ENCODE peak calls at places on chromosomes 3 and 15, in five cellular contexts. One of them, this sample, is unnamed.

GRCh38 chr3:95334461-95334860 is 1271.6 kb downstream of the NSUN3 start:
- DNase-seq in OCI-LY7: no peak
- DNase-seq in mucosa of descending colon: no peak
- DNase-seq in CD4-positive, alpha-beta T cell: no peak
- DNase-seq in cardiac muscle cell: no peak
- DNase-seq in this sample: no peak

GRCh38 chr15:84737005-84737404 is 11.4 kb upstream of the ZNF592 start:
- DNase-seq in mucosa of descending colon: no peak
- DNase-seq in OCI-LY7: no peak
- DNase-seq in CD4-positive, alpha-beta T cell: no peak
- DNase-seq in cardiac muscle cell: no peak
- DNase-seq in this sample: no peak

GRCh38 chr3:75140904-75141615 is 523.1 kb upstream of the FRG2C start:
- DNase-seq in CD4-positive, alpha-beta T cell: no peak
- DNase-seq in cardiac muscle cell: no peak
- DNase-seq in OCI-LY7: no peak
- DNase-seq in mucosa of descending colon: no peak
- DNase-seq in this sample: no peak

GRCh38 chr3:115148142-115148790 is 1.2 kb upstream of the ZBTB20 start:
- DNase-seq in mucosa of descending colon: no peak
- DNase-seq in CD4-positive, alpha-beta T cell: no peak
- DNase-seq in cardiac muscle cell: peak; percentile 6
- DNase-seq in OCI-LY7: no peak
- DNase-seq in this sample: no peak

GRCh38 chr3:69856965-69857364 is 117.7 kb downstream of the MITF start:
- DNase-seq in CD4-positive, alpha-beta T cell: no peak
- DNase-seq in mucosa of descending colon: no peak
- DNase-seq in cardiac muscle cell: peak; percentile 59
- DNase-seq in OCI-LY7: no peak
- DNase-seq in this sample: no peak

GRCh38 chr3:178112134-178112533 is 424.1 kb upstream of the KCNMB2 start:
- DNase-seq in OCI-LY7: no peak
- DNase-seq in mucosa of descending colon: no peak
- DNase-seq in cardiac muscle cell: no peak
- DNase-seq in CD4-positive, alpha-beta T cell: no peak
- DNase-seq in this sample: no peak

GRCh38 chr3:179446501-179446900 is 4.8 kb downstream of the GNB4 start:
- DNase-seq in CD4-positive, alpha-beta T cell: no peak
- DNase-seq in cardiac muscle cell: peak; percentile 34
- DNase-seq in OCI-LY7: peak; percentile 63
- DNase-seq in mucosa of descending colon: no peak
- DNase-seq in this sample: no peak

GRCh38 chr15:45169608-45170480 is 17.9 kb downstream of the SHF start:
- DNase-seq in mucosa of descending colon: no peak
- DNase-seq in OCI-LY7: peak; percentile 70
- DNase-seq in CD4-positive, alpha-beta T cell: no peak
- DNase-seq in cardiac muscle cell: no peak
- DNase-seq in this sample: no peak

GRCh38 chr15:95715116-95715888 is 615.2 kb upstream of the NR2F2 start:
- DNase-seq in CD4-positive, alpha-beta T cell: no peak
- DNase-seq in cardiac muscle cell: no peak
- DNase-seq in OCI-LY7: no peak
- DNase-seq in mucosa of descending colon: no peak
- DNase-seq in this sample: no peak

GRCh38 chr3:141240290-141241247 is 8.9 kb downstream of the PXYLP1 start:
- DNase-seq in OCI-LY7: no peak
- DNase-seq in CD4-positive, alpha-beta T cell: no peak
- DNase-seq in mucosa of descending colon: no peak
- DNase-seq in cardiac muscle cell: no peak
- DNase-seq in this sample: no peak

GRCh38 chr15:74307827-74308642 is 59.4 kb downstream of the CYP11A1 start:
- DNase-seq in cardiac muscle cell: peak; percentile 69
- DNase-seq in mucosa of descending colon: no peak
- DNase-seq in CD4-positive, alpha-beta T cell: no peak
- DNase-seq in OCI-LY7: peak; percentile 46
- DNase-seq in this sample: no peak

GRCh38 chr3:15333099-15333956 is 942 bp upstream of the SH3BP5 start:
- DNase-seq in cardiac muscle cell: no peak
- DNase-seq in mucosa of descending colon: no peak
- DNase-seq in OCI-LY7: no peak
- DNase-seq in CD4-positive, alpha-beta T cell: no peak
- DNase-seq in this sample: no peak

GRCh38 chr3:127678315-127678599 is 5.5 kb downstream of the ABTB1 start:
- DNase-seq in cardiac muscle cell: no peak
- DNase-seq in mucosa of descending colon: no peak
- DNase-seq in CD4-positive, alpha-beta T cell: no peak
- DNase-seq in OCI-LY7: no peak
- DNase-seq in this sample: peak; percentile 5

GRCh38 chr15:89442671-89443307 is 53.6 kb downstream of the RHCG start:
- DNase-seq in cardiac muscle cell: peak; percentile 73
- DNase-seq in mucosa of descending colon: no peak
- DNase-seq in CD4-positive, alpha-beta T cell: no peak
- DNase-seq in OCI-LY7: peak; percentile 82
- DNase-seq in this sample: peak; percentile 28
- TF ChIP-seq CTCF in cardiac muscle cell: peak; percentile 81
- TF ChIP-seq CTCF in mucosa of descending colon: no peak
- TF ChIP-seq CTCF in CD4-positive, alpha-beta T cell: no peak
- TF ChIP-seq CTCF in OCI-LY7: peak; percentile 93
- TF ChIP-seq CTCF in this sample: peak; percentile 37

DNA sequence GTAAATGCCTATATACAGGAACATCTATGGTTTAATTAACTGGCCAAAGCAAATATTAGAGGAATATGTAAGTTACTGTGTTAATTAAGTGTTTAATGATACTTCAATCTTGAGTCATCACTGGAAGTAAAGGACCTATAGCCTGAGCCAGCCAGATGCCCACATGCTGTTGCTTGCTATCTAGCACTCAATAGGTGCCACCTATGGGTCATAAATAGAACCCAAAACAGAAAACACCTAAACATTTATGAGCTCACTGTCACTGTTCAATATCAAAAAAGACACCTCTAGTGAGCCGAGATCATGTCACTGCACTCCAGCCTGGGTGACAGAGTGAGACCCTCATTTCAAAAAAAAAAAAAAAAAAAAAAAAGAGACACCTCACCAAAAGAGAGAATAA is 48.4 kb upstream of the IP6K2 start:
- DNase-seq in mucosa of descending colon: no peak
- DNase-seq in OCI-LY7: peak; percentile 28
- DNase-seq in CD4-positive, alpha-beta T cell: no peak
- DNase-seq in cardiac muscle cell: no peak
- DNase-seq in this sample: no peak
- TF ChIP-seq CTCF in mucosa of descending colon: no peak
- TF ChIP-seq CTCF in OCI-LY7: peak; percentile 57
- TF ChIP-seq CTCF in CD4-positive, alpha-beta T cell: no peak
- TF ChIP-seq CTCF in cardiac muscle cell: peak; percentile 24
- TF ChIP-seq CTCF in this sample: no peak

DNA sequence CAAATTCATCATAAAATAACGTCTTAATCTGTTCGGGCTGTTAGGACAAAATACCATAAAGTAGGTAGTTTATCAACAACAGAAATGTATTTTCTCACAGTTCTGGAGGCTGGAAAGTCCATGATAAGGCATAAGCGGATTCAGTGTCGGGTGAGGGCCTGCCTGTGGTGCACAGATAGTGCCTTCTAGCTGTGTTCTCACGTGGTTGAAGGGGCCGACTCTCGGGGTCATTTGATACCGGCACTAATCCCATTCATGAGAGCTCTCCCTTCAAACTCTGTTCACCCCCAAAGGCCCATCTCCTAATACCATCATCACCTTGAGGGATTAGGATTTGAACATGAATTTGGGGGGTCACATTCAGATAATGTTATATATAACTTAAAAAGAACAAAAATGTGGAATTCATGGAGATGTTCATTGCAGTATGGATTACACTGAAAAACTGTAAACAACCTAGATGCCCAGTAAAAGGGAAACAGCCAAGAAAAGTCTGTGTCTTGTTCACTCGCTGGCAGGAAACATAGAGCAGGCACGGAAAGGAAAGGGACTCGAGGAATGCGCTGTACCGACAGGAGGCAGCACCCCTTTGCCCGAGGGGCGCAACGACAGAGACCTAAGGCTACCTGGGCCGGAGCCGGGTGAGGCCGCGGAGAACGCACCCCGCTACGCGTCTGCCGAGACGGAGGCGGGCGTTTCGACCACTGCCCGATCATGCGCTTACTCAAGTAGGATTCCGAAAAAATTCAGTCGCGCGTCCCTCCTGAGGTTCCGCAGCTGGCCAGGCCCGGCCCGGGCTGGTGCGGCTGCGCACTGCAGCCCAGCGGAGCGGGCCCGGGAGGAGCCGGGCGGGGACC is 1.1 kb upstream of the MAN2A2 start:
- DNase-seq in OCI-LY7: peak; percentile 75
- DNase-seq in mucosa of descending colon: peak; percentile 88
- DNase-seq in CD4-positive, alpha-beta T cell: peak; percentile 59
- DNase-seq in cardiac muscle cell: peak; percentile 87
- DNase-seq in this sample: peak; percentile 62
- TF ChIP-seq CTCF in OCI-LY7: peak; percentile 72
- TF ChIP-seq CTCF in mucosa of descending colon: peak; percentile 85
- TF ChIP-seq CTCF in CD4-positive, alpha-beta T cell: peak; percentile 91
- TF ChIP-seq CTCF in cardiac muscle cell: peak; percentile 79
- TF ChIP-seq CTCF in this sample: peak; percentile 71

GRCh38 chr3:172202797-172203196 is 163.4 kb downstream of the FNDC3B start:
- DNase-seq in mucosa of descending colon: no peak
- DNase-seq in OCI-LY7: no peak
- DNase-seq in cardiac muscle cell: no peak
- DNase-seq in CD4-positive, alpha-beta T cell: no peak
- DNase-seq in this sample: no peak
- TF ChIP-seq CTCF in mucosa of descending colon: no peak
- TF ChIP-seq CTCF in OCI-LY7: no peak
- TF ChIP-seq CTCF in cardiac muscle cell: peak; percentile 11
- TF ChIP-seq CTCF in CD4-positive, alpha-beta T cell: no peak
- TF ChIP-seq CTCF in this sample: no peak

This sample was measured in natural killer cell.